ENCODE peak calls at places on chromosome 3, in six cellular contexts. A is brain microvascular endothelial cell; I is CD4-positive, alpha-beta T cell; P is spleen; X is ovary; C is uterus. T is an unnamed sample.

GRCh38 chr3:99534951-99535704 is 103.3 kb upstream of the COL8A1 start:
- DNase-seq in A (peak), C (no peak), X (no peak), I (no peak), P (no peak), T (peak)

GRCh38 chr3:49940667-49941249 is 808 bp downstream of the RBM6 start:
- DNase-seq in I (no peak), C (no peak), A (no peak), X (no peak), P (no peak), T (no peak)

GRCh38 chr3:194364652-194365434 is 4.7 kb downstream of the LRRC15 start:
- DNase-seq in P (no peak), I (no peak), X (no peak), A (peak), C (peak), T (peak)

GRCh38 chr3:170081079-170081741 is 43.4 kb downstream of the GPR160 start:
- DNase-seq in A (no peak), C (no peak), I (no peak), X (no peak), P (no peak), T (peak)

GRCh38 chr3:152695810-152696209 is 139.1 kb upstream of the P2RY1 start:
- DNase-seq in I (no peak), P (no peak), X (no peak), C (no peak), A (no peak), T (no peak)

GRCh38 chr3:152258448-152259302 is 10.1 kb upstream of the MBNL1 start:
- DNase-seq in P (no peak), A (peak), C (peak), X (peak), I (no peak), T (peak)

GRCh38 chr3:30611613-30612421 is 5.4 kb downstream of the TGFBR2 start:
- DNase-seq in I (no peak), A (peak), P (no peak), X (no peak), C (no peak), T (no peak)

GRCh38 chr3:48503406-48504050 is 446 bp downstream of the SHISA5 start:
- DNase-seq in A (peak), X (peak), C (peak), P (peak), I (no peak), T (peak)

GRCh38 chr3:39101022-39101689 is 6.3 kb downstream of the GORASP1 start:
- DNase-seq in I (peak), X (no peak), P (peak), A (no peak), C (no peak), T (peak)

GRCh38 chr3:158091526-158091925 is 14.7 kb downstream of the SHOX2 start:
- DNase-seq in P (no peak), X (no peak), A (no peak), C (no peak), I (no peak), T (peak)

GRCh38 chr3:173938159-173938558 is 540.6 kb downstream of the NLGN1 start:
- DNase-seq in C (no peak), I (no peak), A (peak), X (no peak), P (no peak), T (peak)

GRCh38 chr3:4394048-4394447 is 73.0 kb downstream of the SUMF1 start:
- DNase-seq in X (no peak), P (no peak), I (peak), A (peak), C (no peak), T (peak)

GRCh38 chr3:183807329-183807728 is 18.0 kb downstream of the MAP6D1 start:
- DNase-seq in P (peak), I (no peak), C (no peak), A (no peak), X (no peak), T (no peak)

GRCh38 chr3:184176377-184177330 is 2.0 kb downstream of the AP2M1 start:
- DNase-seq in C (peak), I (no peak), A (peak), X (peak), P (peak), T (peak)

GRCh38 chr3:195151866-195152526 is 119.0 kb downstream of the XXYLT1 start:
- DNase-seq in I (no peak), X (no peak), C (no peak), P (no peak), A (peak), T (peak)

GRCh38 chr3:160129459-160130061 is 95.7 kb upstream of the C3orf80 start:
- DNase-seq in P (no peak), A (peak), X (no peak), I (no peak), C (no peak), T (peak)

GRCh38 chr3:194675081-194675640 is 3.2 kb upstream of the LSG1 start:
- DNase-seq in A (no peak), P (no peak), C (no peak), I (no peak), X (no peak), T (peak)

GRCh38 chr3:12861611-12862010 is 20.2 kb upstream of the RPL32 start:
- DNase-seq in X (no peak), I (no peak), A (no peak), P (no peak), C (no peak), T (no peak)

GRCh38 chr3:32842987-32843386 is 25.2 kb downstream of the TRIM71 start:
- DNase-seq in A (no peak), X (no peak), P (no peak), I (no peak), C (no peak), T (no peak)
- H3K27ac ChIP-seq in A (no peak), X (no peak), P (no peak), I (no peak), C (no peak), T (no peak)

DNA sequence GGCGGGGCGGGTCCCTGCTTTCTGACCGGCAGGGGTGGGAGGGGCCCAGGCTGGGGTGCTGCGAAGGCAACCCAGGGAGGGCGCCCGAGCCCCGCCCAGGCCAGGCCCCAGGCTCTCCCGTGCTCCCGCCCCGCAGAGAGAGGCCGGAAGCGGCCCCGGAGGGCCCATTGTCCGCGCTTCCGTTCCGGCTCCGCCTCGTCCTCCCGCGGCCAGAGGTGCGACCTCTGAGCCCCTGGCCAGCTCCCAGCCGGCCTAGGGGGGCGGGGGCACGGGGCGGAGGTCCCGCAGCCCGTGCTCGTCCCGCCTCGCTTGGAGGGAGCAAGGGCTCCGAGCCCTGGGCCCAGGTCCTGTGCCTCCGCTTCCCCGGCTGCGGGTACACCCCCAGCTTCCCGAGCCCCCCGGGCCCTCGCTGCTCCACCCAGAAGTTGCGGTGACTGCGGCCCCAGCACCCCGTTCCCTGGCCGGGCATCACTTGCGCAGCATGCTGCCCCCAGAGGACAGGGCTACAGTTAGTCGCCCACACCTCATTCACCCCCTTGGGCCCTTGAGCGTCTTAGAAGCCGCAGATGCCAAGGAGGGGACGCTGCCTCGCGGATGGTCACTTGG is 20.4 kb upstream of the PLXND1 start:
- DNase-seq in I (peak), X (peak), P (peak), C (peak), A (peak), T (peak)
- TF ChIP-seq CTCF in I (no peak), X (no peak), P (no peak), C (peak), A (peak), T (no peak)

GRCh38 chr3:10644189-10644588 is 138.8 kb upstream of the ATP2B2 start:
- DNase-seq in A (no peak), P (no peak), I (no peak), X (no peak), C (no peak), T (no peak)
- H3K27ac ChIP-seq in A (no peak), P (no peak), I (no peak), X (no peak), C (no peak), T (no peak)

DNA sequence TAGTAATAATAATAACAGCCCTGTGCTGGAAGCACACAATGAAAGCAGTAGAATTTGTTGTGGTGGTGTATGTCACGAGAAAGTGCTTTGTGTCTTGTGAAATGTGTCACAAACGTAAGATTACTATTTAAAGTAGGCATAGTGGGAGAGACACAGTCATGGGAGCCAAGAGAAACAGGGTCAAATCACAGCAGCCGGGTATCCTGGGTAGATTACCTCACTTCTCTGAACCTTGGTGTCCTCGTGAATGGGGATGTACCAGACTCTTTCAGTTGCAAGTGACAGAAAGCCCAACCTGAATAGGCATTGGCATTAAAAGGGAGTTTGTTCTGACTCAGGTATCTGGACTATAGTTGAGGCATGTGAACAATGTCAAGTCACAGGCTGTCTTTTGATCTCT is 29.1 kb upstream of the SRGAP3 start:
- DNase-seq in A (no peak), X (no peak), P (no peak), C (no peak), I (no peak), T (no peak)
- TF ChIP-seq CTCF in A (no peak), X (no peak), P (no peak), C (no peak), I (no peak), T (no peak)

T was measured in fibroblast of lung.